ENCODE peak calls at places on chromosomes 2 and 18, in seven cellular contexts. Z is naive B cell; X is small intestine; V is stimulated activated naive CD8-positive, alpha-beta T cell treated with anti-CD3 and anti-CD28 coated beads, Interleukin-15, Interleukin-2, amounts not matched to agents 100 U/mL and 50 U/mL, for 24 hours; D is stimulated activated CD8-positive, alpha-beta memory T cell treated with anti-CD3 and anti-CD28 coated beads, Interleukin-15, amount 100 ng/mL, for 1 hour; M is activated T-cell treated with anti-CD3 and anti-CD28 coated beads for 4 hours; G is stimulated activated CD4-positive, alpha-beta T cell treated with anti-CD3 and anti-CD28 coated beads, Interleukin-1b, Interleukin-23, amount 100 ng/mL, for 48 hours. B is an unnamed sample.

GRCh38 chr2:196266855-196267254 is 95.5 kb upstream of the STK17B start:
- DNase-seq in G (no peak), D (no peak), M (no peak), Z (no peak), X (no peak), V (no peak), B (no peak)

GRCh38 chr2:98913916-98914712 is 21.9 kb downstream of the CRACDL start:
- DNase-seq in V (no peak), Z (no peak), X (no peak), M (no peak), G (no peak), D (no peak), B (no peak)

GRCh38 chr2:5743992-5744391 is 51.8 kb downstream of the SOX11 start:
- DNase-seq in Z (no peak), V (no peak), X (no peak), M (no peak), G (no peak), D (no peak), B (no peak)

GRCh38 chr2:44941551-44942234 is at the start of gene SIX3:
- DNase-seq in G (peak), V (peak), M (peak), X (peak), D (no peak), Z (peak), B (peak)

GRCh38 chr2:99399063-99399462 is 61.9 kb downstream of the EIF5B start:
- DNase-seq in X (no peak), G (no peak), D (no peak), Z (no peak), V (no peak), M (no peak), B (no peak)

GRCh38 chr2:134290363-134290762 is 36.5 kb downstream of the MGAT5 start:
- DNase-seq in M (no peak), X (peak), D (no peak), V (no peak), Z (peak), G (no peak), B (no peak)

GRCh38 chr2:163011035-163011434 is 172.5 kb upstream of the KCNH7 start:
- DNase-seq in V (no peak), Z (no peak), D (no peak), G (no peak), X (no peak), M (no peak), B (no peak)

GRCh38 chr2:31170071-31170698 is 31.9 kb upstream of the GALNT14 start:
- DNase-seq in D (peak), V (peak), X (peak), G (peak), M (peak), Z (peak), B (peak)

GRCh38 chr2:208062113-208062512 is 36.8 kb upstream of the PLEKHM3 start:
- DNase-seq in V (no peak), Z (no peak), X (peak), D (no peak), G (no peak), M (no peak), B (no peak)

GRCh38 chr2:100703213-100703612 is 116.7 kb upstream of the NPAS2 start:
- DNase-seq in M (no peak), X (no peak), G (no peak), V (no peak), D (no peak), Z (no peak), B (no peak)

GRCh38 chr2:124533226-124533954 is 508.3 kb downstream of the CNTNAP5 start:
- DNase-seq in M (no peak), Z (no peak), X (no peak), D (no peak), V (no peak), G (no peak), B (no peak)

GRCh38 chr2:43358688-43359201 is 132.3 kb upstream of the ZFP36L2 start:
- DNase-seq in G (no peak), Z (no peak), X (no peak), M (no peak), V (no peak), D (no peak), B (no peak)

GRCh38 chr18:11500153-11501122 is 109.0 kb upstream of the SLC35G4 start:
- DNase-seq in G (no peak), D (no peak), Z (no peak), V (no peak), M (no peak), X (peak), B (no peak)

GRCh38 chr2:121197369-121198091 is 87.5 kb downstream of the TFCP2L1 start:
- DNase-seq in Z (no peak), G (no peak), M (no peak), V (no peak), X (peak), D (no peak), B (peak)

GRCh38 chr2:237858294-237859081 is 935 bp upstream of the RAMP1 start:
- DNase-seq in V (peak), M (no peak), Z (peak), G (peak), D (no peak), X (peak), B (peak)

GRCh38 chr18:55743133-55743532 is 155.1 kb upstream of the TCF4 start:
- DNase-seq in X (no peak), V (no peak), D (no peak), G (no peak), M (no peak), Z (no peak), B (no peak)

GRCh38 chr2:207109768-207110167 is 56.0 kb downstream of the KLF7 start:
- DNase-seq in D (no peak), G (no peak), X (no peak), V (no peak), Z (no peak), M (no peak), B (no peak)

GRCh38 chr2:207939342-207940108 is 85.8 kb downstream of the PLEKHM3 start:
- DNase-seq in M (no peak), G (no peak), Z (no peak), X (peak), V (no peak), D (no peak), B (no peak)

GRCh38 chr2:25380586-25381360 is 39.0 kb upstream of the DNMT3A start:
- DNase-seq in X (no peak), Z (no peak), M (no peak), D (no peak), G (no peak), V (no peak), B (no peak)

GRCh38 chr2:184743096-184743495 is 144.8 kb downstream of the ZNF804A start:
- DNase-seq in Z (no peak), X (no peak), D (no peak), V (no peak), G (no peak), M (no peak), B (no peak)

GRCh38 chr2:109333414-109334194 is 204.6 kb downstream of the SH3RF3 start:
- DNase-seq in D (no peak), M (no peak), G (no peak), Z (peak), X (no peak), V (no peak), B (no peak)

GRCh38 chr2:166841152-166841551 is 47.1 kb upstream of the XIRP2 start:
- DNase-seq in Z (no peak), D (no peak), X (no peak), V (no peak), G (no peak), M (no peak), B (no peak)

GRCh38 chr2:48510329-48510728 is 19.6 kb upstream of the STON1 start:
- DNase-seq in Z (no peak), G (no peak), M (no peak), V (no peak), D (no peak), X (no peak), B (no peak)

GRCh38 chr2:239353697-239354096 is 47.1 kb downstream of the HDAC4 start:
- DNase-seq in D (no peak), G (no peak), X (no peak), V (no peak), M (no peak), Z (no peak), B (no peak)

GRCh38 chr2:148876190-148876588 is 1.2 kb downstream of the KIF5C start:
- DNase-seq in V (peak), M (no peak), Z (no peak), D (no peak), X (no peak), G (no peak), B (no peak)

GRCh38 chr2:160299540-160299939 is 99.5 kb upstream of the ITGB6 start:
- DNase-seq in D (no peak), G (peak), X (no peak), V (no peak), M (no peak), Z (no peak), B (no peak)